ENCODE peak calls at places on chromosomes 1 and 21, in four cellular contexts. One of them, this sample, is unnamed.

GRCh38 chr1:110092991-110093390 is 19.3 kb upstream of the UBL4B start:
- DNase-seq in B cell: no peak
- DNase-seq in GM19239: no peak
- DNase-seq in upper lobe of right lung: no peak
- DNase-seq in this sample: no peak

GRCh38 chr21:36847189-36847588 is 119.3 kb downstream of the HLCS start:
- DNase-seq in B cell: no peak
- DNase-seq in GM19239: no peak
- DNase-seq in upper lobe of right lung: no peak
- DNase-seq in this sample: no peak

GRCh38 chr1:51336004-51336403 is 5.6 kb upstream of the TTC39A start:
- DNase-seq in B cell: no peak
- DNase-seq in GM19239: no peak
- DNase-seq in upper lobe of right lung: no peak
- DNase-seq in this sample: no peak

GRCh38 chr1:32426489-32427255 is 32.4 kb upstream of the BSDC1 start:
- DNase-seq in B cell: peak
- DNase-seq in GM19239: no peak
- DNase-seq in upper lobe of right lung: no peak
- DNase-seq in this sample: no peak

GRCh38 chr1:112445591-112445990 is 49.6 kb downstream of the CTTNBP2NL start:
- DNase-seq in B cell: no peak
- DNase-seq in GM19239: no peak
- DNase-seq in upper lobe of right lung: no peak
- DNase-seq in this sample: no peak

GRCh38 chr1:5365751-5366150 is 626.5 kb downstream of the NPHP4 start:
- DNase-seq in B cell: no peak
- DNase-seq in GM19239: no peak
- DNase-seq in upper lobe of right lung: no peak
- DNase-seq in this sample: no peak

GRCh38 chr1:57262472-57262871 is 161.4 kb downstream of the DAB1 start:
- DNase-seq in B cell: no peak
- DNase-seq in GM19239: no peak
- DNase-seq in upper lobe of right lung: no peak
- DNase-seq in this sample: no peak

GRCh38 chr1:244346972-244347618 is 104.6 kb downstream of the ADSS2 start:
- DNase-seq in B cell: no peak
- DNase-seq in GM19239: no peak
- DNase-seq in upper lobe of right lung: no peak
- DNase-seq in this sample: no peak

GRCh38 chr1:18037651-18038050 is 69.9 kb upstream of the IGSF21 start:
- DNase-seq in B cell: peak
- DNase-seq in GM19239: no peak
- DNase-seq in upper lobe of right lung: no peak
- DNase-seq in this sample: no peak

GRCh38 chr1:226001852-226002666 is 2.9 kb upstream of the SDE2 start:
- DNase-seq in B cell: peak
- DNase-seq in GM19239: no peak
- DNase-seq in upper lobe of right lung: peak
- DNase-seq in this sample: no peak

GRCh38 chr1:153608089-153608672 is 4.8 kb downstream of the S100A16 start:
- DNase-seq in B cell: no peak
- DNase-seq in GM19239: no peak
- DNase-seq in upper lobe of right lung: no peak
- DNase-seq in this sample: no peak

GRCh38 chr1:905811-906531 is 17.8 kb upstream of the SAMD11 start:
- DNase-seq in B cell: peak
- DNase-seq in GM19239: peak
- DNase-seq in upper lobe of right lung: peak
- DNase-seq in this sample: no peak

GRCh38 chr1:114986286-114986685 is 43.3 kb upstream of the TSHB start:
- DNase-seq in B cell: no peak
- DNase-seq in GM19239: no peak
- DNase-seq in upper lobe of right lung: no peak
- DNase-seq in this sample: no peak

GRCh38 chr1:33155877-33156538 is 25.8 kb downstream of the TRIM62 start:
- DNase-seq in B cell: no peak
- DNase-seq in GM19239: no peak
- DNase-seq in upper lobe of right lung: no peak
- DNase-seq in this sample: no peak

GRCh38 chr1:107935396-107936064 is 29.4 kb downstream of the VAV3 start:
- DNase-seq in B cell: peak
- DNase-seq in GM19239: peak
- DNase-seq in upper lobe of right lung: no peak
- DNase-seq in this sample: peak